ENCODE peak calls at places on chromosomes 16 and 17, in ten cellular contexts. V is IMR-90, D is brain microvascular endothelial cell, F is lower lobe of right lung, G is fibroblast of lung, X is fibroblast of villous mesenchyme, Q is A549, K is OCI-LY7, Z is fibroblast of mammary gland, Y is uterus. T is an unnamed sample.

GRCh38 chr17:17258998-17259397 is 22.0 kb upstream of the FLCN start:
- DNase-seq in G (no peak), Y (no peak), K (no peak), V (no peak), Q (no peak), F (no peak), D (no peak), Z (no peak), X (no peak), T (no peak)

GRCh38 chr16:29848420-29849297 is 14.4 kb downstream of the CDIPT start:
- DNase-seq in K (peak; percentile 83), Z (peak; percentile 71), F (peak; percentile 85), Y (peak; percentile 72), G (peak; percentile 70), V (peak; percentile 63), Q (peak; percentile 81), X (peak; percentile 67), D (peak; percentile 34), T (no peak)

GRCh38 chr16:81445143-81445922 is 725 bp downstream of the CMIP start:
- DNase-seq in D (no peak), G (no peak), V (peak; percentile 19), Y (peak; percentile 36), K (peak; percentile 67), Q (peak; percentile 61), Z (no peak), F (peak; percentile 73), X (no peak), T (no peak)

GRCh38 chr16:17389392-17389791 is 81.4 kb downstream of the XYLT1 start:
- DNase-seq in G (no peak), Y (no peak), Z (peak; percentile 52), K (no peak), D (no peak), F (no peak), X (peak; percentile 64), Q (no peak), V (peak; percentile 79), T (no peak)

GRCh38 chr16:22077700-22078313 is 14.5 kb upstream of the VWA3A start:
- DNase-seq in F (no peak), K (peak; percentile 74), G (peak; percentile 74), D (peak; percentile 71), Z (peak; percentile 67), Q (peak; percentile 61), X (peak; percentile 69), V (peak; percentile 60), Y (peak; percentile 42), T (no peak)

GRCh38 chr17:63914471-63914870 is 3.4 kb upstream of the CSHL1 start:
- DNase-seq in Q (no peak), Y (no peak), D (no peak), G (no peak), K (no peak), X (no peak), Z (no peak), V (no peak), F (no peak), T (no peak)

GRCh38 chr16:8878523-8878911 is 3.6 kb upstream of the LITAFD start:
- DNase-seq in K (no peak), Y (no peak), Z (peak; percentile 88), Q (no peak), D (peak; percentile 42), V (peak; percentile 86), G (peak; percentile 55), X (peak; percentile 89), F (no peak), T (no peak)

GRCh38 chr17:4003131-4003500 is 38.9 kb upstream of the ATP2A3 start:
- DNase-seq in Z (no peak), Q (no peak), G (no peak), K (no peak), X (no peak), V (no peak), Y (no peak), F (no peak), D (no peak), T (no peak)

DNA sequence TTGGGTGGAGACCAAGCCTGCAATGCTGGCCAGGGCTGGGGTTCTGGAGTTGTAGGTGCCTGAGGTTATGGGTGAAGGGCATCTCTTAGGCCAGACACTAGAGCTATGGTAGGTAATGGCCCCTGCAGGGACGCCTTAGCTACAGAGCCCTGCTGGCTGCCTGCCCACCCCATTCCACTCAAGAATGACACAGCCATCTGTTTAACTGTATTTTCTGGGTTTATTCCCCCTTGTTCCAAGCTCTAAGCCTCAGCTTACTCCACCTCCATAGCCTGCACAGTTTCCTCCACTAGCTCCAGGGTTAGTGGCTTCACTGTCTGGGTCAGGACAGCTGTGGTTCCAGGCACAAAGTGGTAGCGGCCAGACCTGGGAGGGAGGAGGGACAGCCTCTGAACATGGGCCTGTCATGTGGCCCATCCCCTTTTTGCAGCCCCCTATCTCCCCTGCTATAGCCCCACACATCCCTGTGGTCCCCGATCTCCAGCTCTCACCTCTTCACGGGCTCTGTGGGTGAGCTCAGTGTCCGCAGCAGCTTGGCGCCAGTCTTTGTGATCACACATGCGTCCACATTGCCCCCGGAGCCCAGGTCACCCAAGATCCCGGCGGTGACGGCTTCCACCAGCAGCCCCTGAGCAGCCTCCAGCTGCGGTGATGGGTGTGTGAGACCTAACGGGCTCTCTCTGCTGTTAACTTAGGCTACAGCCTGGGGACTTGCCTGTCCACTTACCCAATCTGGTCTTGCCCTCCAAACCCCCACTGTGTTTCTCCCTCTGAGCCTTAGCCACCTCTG is 2.1 kb downstream of the PSMB10 start:
- DNase-seq in F (no peak), Q (no peak), X (no peak), V (no peak), Y (no peak), K (no peak), Z (no peak), G (no peak), D (no peak), T (no peak)
- H3K4me3 ChIP-seq in F (peak overlapping the region; percentile 97), Q (peak overlapping the region; percentile 76), X (peak overlapping the region; percentile 98), V (peak overlapping the region; percentile 94), Y (peak overlapping the region; percentile 72), K (peak overlapping the region; percentile 74), Z (peak overlapping the region; percentile 88), G (peak overlapping the region; percentile 67), D (peak overlapping the region; percentile 99), T (peak overlapping the region; percentile 99)

GRCh38 chr16:89491974-89492687 is 1.8 kb upstream of the ANKRD11 start:
- DNase-seq in F (no peak), V (no peak), Z (peak; percentile 56), X (peak; percentile 46), K (no peak), Y (no peak), D (no peak), G (no peak), Q (no peak), T (no peak)

GRCh38 chr16:89489731-89490385 is 503 bp downstream of the ANKRD11 start:
- DNase-seq in Y (peak; percentile 37), K (no peak), F (peak; percentile 52), G (no peak), Q (no peak), Z (no peak), D (no peak), X (no peak), V (no peak), T (no peak)

GRCh38 chr16:89491238-89491869 is 993 bp upstream of the ANKRD11 start:
- DNase-seq in X (peak; percentile 59), Q (peak; percentile 64), K (peak; percentile 62), Z (no peak), Y (no peak), V (no peak), D (no peak), F (no peak), G (peak; percentile 23), T (no peak)

GRCh38 chr16:89490386-89491237 is at the start of gene ANKRD11:
- DNase-seq in X (peak; percentile 100), D (peak; percentile 100), V (peak; percentile 100), Z (peak; percentile 100), Y (peak; percentile 99), K (peak; percentile 100), G (peak; percentile 100), F (peak; percentile 100), Q (peak; percentile 99), T (peak; percentile 99)

DNA sequence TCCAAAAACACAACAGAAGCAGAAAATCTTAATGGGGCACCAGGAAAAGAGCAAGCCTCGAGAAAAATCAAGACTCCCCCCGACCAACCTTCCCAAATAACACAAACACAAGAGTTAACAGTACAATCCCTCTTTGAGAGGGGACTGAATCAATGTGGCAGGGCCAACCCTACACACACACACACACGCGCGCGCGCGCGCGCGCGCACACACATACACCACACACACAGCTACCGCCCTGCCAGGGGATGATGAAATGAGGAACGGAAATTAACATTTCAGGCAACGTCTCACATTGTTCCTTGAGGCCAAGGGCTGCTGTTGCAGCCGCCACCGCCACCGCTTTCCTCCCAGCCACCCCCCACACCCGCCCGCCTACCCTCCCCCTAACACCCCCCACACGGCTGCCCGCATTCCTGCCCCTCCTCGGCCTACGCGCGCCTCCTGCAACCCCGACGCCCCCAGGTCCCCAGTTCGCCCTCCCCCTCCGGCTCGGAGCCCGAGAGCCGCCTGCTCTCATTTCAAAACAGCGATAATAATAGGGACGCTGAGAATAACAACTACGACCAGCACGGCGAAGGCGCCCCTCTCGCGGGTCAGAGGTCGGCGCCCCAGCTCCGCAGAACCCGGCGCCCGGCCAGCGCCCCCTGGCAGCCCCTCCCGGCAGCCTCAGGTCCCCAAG is 1.2 kb downstream of the ANKRD11 start:
- DNase-seq in X (peak; percentile 96), V (peak; percentile 96), D (peak; percentile 91), K (peak; percentile 96), F (peak; percentile 91), Y (peak; percentile 83), Q (peak; percentile 73), G (peak; percentile 97), Z (peak; percentile 96), T (peak; percentile 85)
- TF ChIP-seq CTCF in X (peak; percentile 16), V (peak; percentile 28), D (peak; percentile 39), K (peak; percentile 38), F (peak; percentile 34), Y (no peak), Q (peak; percentile 25), G (no peak), Z (peak; percentile 26), T (no peak)

GRCh38 chr17:29584452-29585079 is 4.9 kb downstream of the GIT1 start:
- DNase-seq in G (no peak), D (no peak), Q (no peak), V (no peak), F (peak; percentile 48), Y (no peak), K (peak; percentile 45), Z (no peak), X (no peak), T (no peak)

GRCh38 chr17:29583324-29584248 is 5.9 kb downstream of the GIT1 start:
- DNase-seq in Z (no peak), K (no peak), D (no peak), F (peak; percentile 46), G (no peak), Y (peak; percentile 17), X (no peak), Q (no peak), V (no peak), T (no peak)

GRCh38 chr17:29587591-29587990 is 1.9 kb downstream of the GIT1 start:
- DNase-seq in K (no peak), G (no peak), Y (no peak), D (no peak), V (no peak), X (no peak), Z (no peak), F (no peak), Q (no peak), T (no peak)

GRCh38 chr17:29586676-29587469 is 2.6 kb downstream of the GIT1 start:
- DNase-seq in V (no peak), Y (peak; percentile 16), G (no peak), D (no peak), K (no peak), Q (no peak), X (no peak), F (peak; percentile 41), Z (no peak), T (no peak)

DNA sequence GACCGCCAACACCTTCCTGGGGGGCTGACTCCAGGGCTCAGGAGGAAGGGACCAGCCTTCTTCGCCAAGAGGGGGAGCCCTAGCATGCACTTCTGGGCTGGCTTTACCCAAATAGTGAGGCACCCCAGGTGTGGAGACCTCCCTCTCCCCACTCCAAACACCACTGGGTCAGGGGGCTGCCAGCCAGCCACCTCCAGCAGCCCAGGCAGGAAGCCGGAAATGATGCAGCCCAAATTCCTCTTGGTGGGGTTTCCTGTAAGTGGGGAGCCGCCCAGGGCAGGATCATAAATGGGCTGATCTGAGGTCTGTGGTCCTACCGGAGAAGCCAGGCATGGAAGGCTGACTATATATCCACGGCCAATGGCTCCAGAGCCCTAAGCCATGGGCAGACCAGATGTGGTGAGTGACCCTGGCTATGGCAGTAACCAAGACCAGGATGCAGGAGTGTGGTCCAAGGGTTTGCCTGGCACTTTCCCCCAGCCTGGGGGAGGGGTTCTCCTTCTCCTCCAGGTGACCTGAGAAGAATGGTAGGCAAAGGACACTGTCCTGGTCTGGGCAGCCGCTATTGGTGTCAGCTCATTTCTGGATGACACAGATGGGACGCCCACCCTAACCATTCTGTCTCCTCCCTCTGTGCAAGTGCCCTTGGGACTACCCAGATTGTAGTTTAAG is 4.2 kb downstream of the GIT1 start:
- DNase-seq in Q (no peak), D (no peak), K (peak; percentile 51), F (peak; percentile 51), Z (no peak), V (no peak), X (no peak), Y (peak; percentile 16), G (no peak), T (no peak)
- H3K4me3 ChIP-seq in Q (no peak overlapping the region), D (no peak overlapping the region), K (peak overlapping the region; percentile 36), F (peak overlapping the region; percentile 90), Z (no peak overlapping the region), V (no peak overlapping the region), X (no peak overlapping the region), Y (no peak overlapping the region), G (no peak overlapping the region), T (no peak overlapping the region)

DNA sequence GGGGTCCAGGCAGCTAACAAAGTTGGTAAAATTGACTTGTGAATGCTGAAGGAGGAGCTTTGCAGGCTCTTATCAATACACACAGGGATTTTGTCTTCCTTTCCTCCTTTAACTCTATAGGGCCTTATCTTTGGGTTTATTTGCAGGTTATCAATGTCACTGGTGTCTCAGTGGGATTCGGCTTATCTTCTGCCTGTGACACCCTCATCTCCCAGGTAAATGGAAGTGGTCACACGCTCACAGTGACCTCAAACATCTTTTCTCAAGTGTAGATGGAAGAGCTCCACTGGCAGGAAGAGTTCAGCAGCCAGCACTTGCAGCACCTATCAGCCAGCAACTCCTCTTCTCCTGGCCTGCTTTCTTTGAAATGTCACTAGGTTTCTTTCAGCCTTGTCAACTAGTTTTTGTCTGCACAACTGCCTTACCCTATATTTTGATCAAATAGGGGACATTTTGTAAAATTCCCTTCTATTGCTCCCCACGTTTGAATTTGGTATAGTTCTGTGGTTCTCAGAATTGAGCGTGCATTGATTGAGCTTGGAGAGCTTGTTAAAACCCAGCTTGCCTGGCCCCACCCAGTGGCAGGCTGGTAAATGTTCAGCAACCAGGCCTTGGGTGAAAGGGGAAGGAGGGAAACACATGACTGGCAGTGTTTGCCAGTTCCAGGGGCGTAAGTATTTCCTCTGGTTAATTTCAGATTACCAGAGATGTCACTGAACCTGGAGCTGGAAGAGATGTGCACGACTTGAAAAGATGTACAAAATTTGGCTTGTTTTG is 12.8 kb downstream of the SLC47A1 start:
- DNase-seq in X (no peak), Y (no peak), Q (no peak), V (no peak), F (peak; percentile 64), K (peak; percentile 38), D (no peak), G (no peak), Z (no peak), T (no peak)
- TF ChIP-seq CTCF in X (peak; percentile 35), Y (no peak), Q (no peak), V (no peak), F (peak; percentile 22), K (peak; percentile 66), D (peak; percentile 16), G (no peak), Z (no peak), T (peak; percentile 32)

T was measured in LNCaP clone FGC.